ENCODE peak calls at places on chromosomes 4 and X, in five cellular contexts. One of them, this sample, is unnamed.

GRCh38 chr4:110134269-110134889 is 64.0 kb downstream of the ELOVL6 start:
- DNase-seq in HCT116: no peak
- DNase-seq in suprapubic skin: no peak
- DNase-seq in upper lobe of left lung: no peak
- DNase-seq in breast epithelium: no peak
- DNase-seq in this sample: no peak

GRCh38 chr4:37991623-37992410 is 31.6 kb downstream of the PTTG2 start:
- DNase-seq in HCT116: no peak
- DNase-seq in suprapubic skin: no peak
- DNase-seq in upper lobe of left lung: no peak
- DNase-seq in breast epithelium: no peak
- DNase-seq in this sample: no peak

GRCh38 chr4:73883306-73883705 is 14.1 kb downstream of the CXCL1 start:
- DNase-seq in HCT116: no peak
- DNase-seq in suprapubic skin: no peak
- DNase-seq in upper lobe of left lung: no peak
- DNase-seq in breast epithelium: no peak
- DNase-seq in this sample: no peak

GRCh38 chr4:41067369-41067768 is 147.0 kb downstream of the APBB2 start:
- DNase-seq in HCT116: no peak
- DNase-seq in suprapubic skin: no peak
- DNase-seq in upper lobe of left lung: no peak
- DNase-seq in breast epithelium: no peak
- DNase-seq in this sample: no peak

GRCh38 chr4:54231419-54232150 is 2.5 kb downstream of the PDGFRA start:
- DNase-seq in HCT116: no peak
- DNase-seq in suprapubic skin: peak
- DNase-seq in upper lobe of left lung: peak
- DNase-seq in breast epithelium: no peak
- DNase-seq in this sample: peak

GRCh38 chr4:53012738-53013137 is 150.6 kb downstream of the RASL11B start:
- DNase-seq in HCT116: no peak
- DNase-seq in suprapubic skin: no peak
- DNase-seq in upper lobe of left lung: no peak
- DNase-seq in breast epithelium: no peak
- DNase-seq in this sample: no peak

GRCh38 chr4:86935833-86936721 is 1.3 kb downstream of the AFF1 start:
- DNase-seq in HCT116: peak
- DNase-seq in suprapubic skin: peak
- DNase-seq in upper lobe of left lung: peak
- DNase-seq in breast epithelium: no peak
- DNase-seq in this sample: peak

GRCh38 chr4:115657991-115658390 is 544.6 kb upstream of the NDST4 start:
- DNase-seq in HCT116: no peak
- DNase-seq in suprapubic skin: no peak
- DNase-seq in upper lobe of left lung: no peak
- DNase-seq in breast epithelium: no peak
- DNase-seq in this sample: no peak

GRCh38 chr4:33088713-33089112 is 2368.5 kb downstream of the PCDH7 start:
- DNase-seq in HCT116: no peak
- DNase-seq in suprapubic skin: no peak
- DNase-seq in upper lobe of left lung: no peak
- DNase-seq in breast epithelium: no peak
- DNase-seq in this sample: no peak

GRCh38 chrX:54494970-54495813 is 842 bp downstream of the FGD1 start:
- DNase-seq in HCT116: no peak
- DNase-seq in suprapubic skin: no peak
- DNase-seq in upper lobe of left lung: peak
- DNase-seq in breast epithelium: no peak
- DNase-seq in this sample: no peak

GRCh38 chr4:47835489-47835888 is 2.4 kb downstream of the CORIN start:
- DNase-seq in HCT116: no peak
- DNase-seq in suprapubic skin: no peak
- DNase-seq in upper lobe of left lung: no peak
- DNase-seq in breast epithelium: no peak
- DNase-seq in this sample: no peak

GRCh38 chrX:38313190-38313589 is 14.1 kb downstream of the RPGR start:
- DNase-seq in HCT116: no peak
- DNase-seq in suprapubic skin: no peak
- DNase-seq in upper lobe of left lung: no peak
- DNase-seq in breast epithelium: no peak
- DNase-seq in this sample: no peak

GRCh38 chr4:44671636-44672035 is 6.6 kb upstream of the GUF1 start:
- DNase-seq in HCT116: no peak
- DNase-seq in suprapubic skin: no peak
- DNase-seq in upper lobe of left lung: no peak
- DNase-seq in breast epithelium: no peak
- DNase-seq in this sample: no peak

GRCh38 chr4:44663539-44664263 is 12.3 kb upstream of the YIPF7 start:
- DNase-seq in HCT116: no peak
- DNase-seq in suprapubic skin: no peak
- DNase-seq in upper lobe of left lung: peak
- DNase-seq in breast epithelium: no peak
- DNase-seq in this sample: no peak

GRCh38 chr4:44670466-44671199 is 7.6 kb upstream of the GUF1 start:
- DNase-seq in HCT116: no peak
- DNase-seq in suprapubic skin: no peak
- DNase-seq in upper lobe of left lung: no peak
- DNase-seq in breast epithelium: no peak
- DNase-seq in this sample: no peak

GRCh38 chr4:44662623-44663006 is 11.2 kb upstream of the YIPF7 start:
- DNase-seq in HCT116: no peak
- DNase-seq in suprapubic skin: no peak
- DNase-seq in upper lobe of left lung: no peak
- DNase-seq in breast epithelium: no peak
- DNase-seq in this sample: no peak

DNA sequence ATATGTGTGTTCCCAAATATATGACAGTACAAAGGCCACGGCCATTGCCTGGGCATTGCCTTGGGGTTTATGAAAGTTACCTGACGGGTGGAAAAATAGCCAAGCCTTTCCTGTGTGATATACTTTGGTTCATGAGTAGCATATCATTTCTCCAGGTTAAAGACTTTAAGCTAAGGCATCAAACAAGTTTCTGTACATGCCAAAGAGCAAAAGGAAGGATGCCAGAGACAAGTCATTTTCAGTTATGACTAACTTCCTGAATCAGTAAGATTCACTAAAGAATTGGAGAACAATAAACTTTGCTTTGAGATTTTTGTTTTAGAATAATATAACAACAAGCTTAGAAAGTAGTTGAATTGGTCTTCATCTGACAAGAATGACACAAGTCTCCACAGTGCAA is 9.7 kb upstream of the GUF1 start:
- DNase-seq in HCT116: no peak
- DNase-seq in suprapubic skin: no peak
- DNase-seq in upper lobe of left lung: no peak
- DNase-seq in breast epithelium: no peak
- DNase-seq in this sample: no peak
- H3K4me3 ChIP-seq in HCT116: no peak
- H3K4me3 ChIP-seq in suprapubic skin: no peak
- H3K4me3 ChIP-seq in upper lobe of left lung: no peak
- H3K4me3 ChIP-seq in breast epithelium: no peak
- H3K4me3 ChIP-seq in this sample: no peak

GRCh38 chr4:183182873-183183725 is 84.0 kb downstream of the WWC2 start:
- DNase-seq in HCT116: peak
- DNase-seq in suprapubic skin: no peak
- DNase-seq in upper lobe of left lung: no peak
- DNase-seq in breast epithelium: no peak
- DNase-seq in this sample: no peak
- TF ChIP-seq POLR2AphosphoS5 in HCT116: no peak
- TF ChIP-seq POLR2AphosphoS5 in suprapubic skin: no peak
- TF ChIP-seq POLR2AphosphoS5 in upper lobe of left lung: no peak
- TF ChIP-seq POLR2AphosphoS5 in breast epithelium: no peak
- TF ChIP-seq POLR2AphosphoS5 in this sample: no peak

GRCh38 chr4:185109736-185110135 is 33.3 kb upstream of the SLC25A4 start:
- DNase-seq in HCT116: no peak
- DNase-seq in suprapubic skin: no peak
- DNase-seq in upper lobe of left lung: no peak
- DNase-seq in breast epithelium: no peak
- DNase-seq in this sample: no peak

GRCh38 chr4:185110375-185110823 is 32.7 kb upstream of the SLC25A4 start:
- DNase-seq in HCT116: peak
- DNase-seq in suprapubic skin: no peak
- DNase-seq in upper lobe of left lung: no peak
- DNase-seq in breast epithelium: no peak
- DNase-seq in this sample: no peak

GRCh38 chr4:185106353-185106752 is 36.7 kb upstream of the SLC25A4 start:
- DNase-seq in HCT116: no peak
- DNase-seq in suprapubic skin: no peak
- DNase-seq in upper lobe of left lung: no peak
- DNase-seq in breast epithelium: no peak
- DNase-seq in this sample: no peak

GRCh38 chr4:185108669-185109068 is 34.4 kb upstream of the SLC25A4 start:
- DNase-seq in HCT116: no peak
- DNase-seq in suprapubic skin: no peak
- DNase-seq in upper lobe of left lung: no peak
- DNase-seq in breast epithelium: no peak
- DNase-seq in this sample: no peak

GRCh38 chr4:185108185-185108584 is 34.9 kb upstream of the SLC25A4 start:
- DNase-seq in HCT116: no peak
- DNase-seq in suprapubic skin: no peak
- DNase-seq in upper lobe of left lung: no peak
- DNase-seq in breast epithelium: no peak
- DNase-seq in this sample: no peak
- H3K27ac ChIP-seq in HCT116: no peak
- H3K27ac ChIP-seq in suprapubic skin: no peak
- H3K27ac ChIP-seq in upper lobe of left lung: peak
- H3K27ac ChIP-seq in breast epithelium: no peak
- H3K27ac ChIP-seq in this sample: no peak

GRCh38 chr4:84994280-84994679 is 27.8 kb upstream of the WDFY3 start:
- DNase-seq in HCT116: no peak
- DNase-seq in suprapubic skin: no peak
- DNase-seq in upper lobe of left lung: no peak
- DNase-seq in breast epithelium: no peak
- DNase-seq in this sample: no peak
- H3K4me3 ChIP-seq in HCT116: no peak
- H3K4me3 ChIP-seq in suprapubic skin: no peak
- H3K4me3 ChIP-seq in upper lobe of left lung: no peak
- H3K4me3 ChIP-seq in breast epithelium: no peak
- H3K4me3 ChIP-seq in this sample: no peak

GRCh38 chr4:82421796-82422560 is 8.3 kb downstream of the HNRNPDL start:
- DNase-seq in HCT116: no peak
- DNase-seq in suprapubic skin: no peak
- DNase-seq in upper lobe of left lung: no peak
- DNase-seq in breast epithelium: no peak
- DNase-seq in this sample: no peak
- TF ChIP-seq POLR2AphosphoS5 in HCT116: peak
- TF ChIP-seq POLR2AphosphoS5 in suprapubic skin: no peak
- TF ChIP-seq POLR2AphosphoS5 in upper lobe of left lung: no peak
- TF ChIP-seq POLR2AphosphoS5 in breast epithelium: no peak
- TF ChIP-seq POLR2AphosphoS5 in this sample: peak

DNA sequence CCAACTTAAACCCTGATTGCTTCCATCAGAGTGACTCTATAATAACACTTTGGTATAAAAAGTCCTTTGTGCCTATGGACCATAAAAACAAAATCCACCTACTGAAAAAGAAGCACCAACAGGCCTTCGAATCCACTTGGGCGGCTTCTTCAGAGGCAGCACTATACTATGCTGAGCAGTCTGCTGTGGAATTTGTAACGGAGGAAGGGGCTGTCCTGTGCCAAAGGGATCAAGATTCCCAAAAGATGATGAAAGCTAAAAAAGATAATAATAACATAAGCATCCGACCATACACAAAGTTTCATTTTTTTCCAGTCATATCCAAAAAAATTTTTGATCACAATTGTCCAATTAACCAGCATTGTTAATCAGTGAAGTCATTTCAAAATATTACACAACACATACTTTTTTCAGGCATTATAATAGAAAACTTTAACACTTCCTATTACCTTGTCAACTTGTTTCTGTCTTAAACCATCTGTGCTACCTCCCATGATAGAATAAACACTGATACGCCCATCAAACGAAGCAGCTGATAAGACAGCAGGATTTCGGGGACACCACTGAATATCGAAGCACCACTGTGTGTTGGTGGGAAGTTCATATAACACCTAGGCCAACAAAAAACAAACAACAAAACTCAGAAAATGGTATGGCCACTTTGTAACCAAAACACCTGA is 24.1 kb downstream of the SEC31A start:
- DNase-seq in HCT116: no peak
- DNase-seq in suprapubic skin: no peak
- DNase-seq in upper lobe of left lung: no peak
- DNase-seq in breast epithelium: no peak
- DNase-seq in this sample: no peak
- H3K27ac ChIP-seq in HCT116: no peak
- H3K27ac ChIP-seq in suprapubic skin: no peak
- H3K27ac ChIP-seq in upper lobe of left lung: no peak
- H3K27ac ChIP-seq in breast epithelium: no peak
- H3K27ac ChIP-seq in this sample: no peak

GRCh38 chrX:135432881-135433521 is 11.3 kb downstream of the SMIM10L2A start:
- DNase-seq in HCT116: no peak
- DNase-seq in suprapubic skin: no peak
- DNase-seq in upper lobe of left lung: peak
- DNase-seq in breast epithelium: no peak
- DNase-seq in this sample: no peak
- H3K4me3 ChIP-seq in HCT116: no peak
- H3K4me3 ChIP-seq in suprapubic skin: no peak
- H3K4me3 ChIP-seq in upper lobe of left lung: no peak
- H3K4me3 ChIP-seq in breast epithelium: no peak
- H3K4me3 ChIP-seq in this sample: no peak

GRCh38 chr4:140372607-140373327 is 679 bp upstream of the SCOC start:
- DNase-seq in HCT116: peak
- DNase-seq in suprapubic skin: no peak
- DNase-seq in upper lobe of left lung: no peak
- DNase-seq in breast epithelium: no peak
- DNase-seq in this sample: no peak
- TF ChIP-seq POLR2AphosphoS5 in HCT116: no peak
- TF ChIP-seq POLR2AphosphoS5 in suprapubic skin: no peak
- TF ChIP-seq POLR2AphosphoS5 in upper lobe of left lung: no peak
- TF ChIP-seq POLR2AphosphoS5 in breast epithelium: no peak
- TF ChIP-seq POLR2AphosphoS5 in this sample: no peak

GRCh38 chr4:1328267-1329155 is 18.5 kb upstream of the UVSSA start:
- DNase-seq in HCT116: no peak
- DNase-seq in suprapubic skin: peak
- DNase-seq in upper lobe of left lung: peak
- DNase-seq in breast epithelium: no peak
- DNase-seq in this sample: no peak
- H3K27ac ChIP-seq in HCT116: no peak
- H3K27ac ChIP-seq in suprapubic skin: no peak
- H3K27ac ChIP-seq in upper lobe of left lung: peak
- H3K27ac ChIP-seq in breast epithelium: no peak
- H3K27ac ChIP-seq in this sample: no peak

DNA sequence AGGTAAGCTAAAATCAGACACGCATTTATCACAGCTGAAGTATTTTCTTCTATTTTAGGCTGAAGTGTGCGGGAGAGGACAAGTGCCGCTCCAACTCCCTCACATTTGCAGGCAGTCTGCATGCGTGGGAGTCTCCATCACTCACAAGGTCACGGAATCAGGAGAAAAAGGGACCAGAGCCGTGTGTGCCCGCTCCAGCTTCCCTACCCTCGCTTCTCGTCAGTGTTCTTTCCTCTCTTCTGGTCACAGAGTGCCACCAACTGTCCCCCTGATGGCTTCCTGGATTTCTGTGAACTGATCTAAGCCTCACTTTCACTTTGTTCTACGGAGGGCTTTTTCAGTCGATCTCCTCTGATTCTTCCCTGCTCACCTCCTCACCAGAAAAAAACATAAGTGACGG is 407.3 kb upstream of the AADAT start:
- DNase-seq in HCT116: no peak
- DNase-seq in suprapubic skin: no peak
- DNase-seq in upper lobe of left lung: no peak
- DNase-seq in breast epithelium: no peak
- DNase-seq in this sample: no peak
- H3K4me3 ChIP-seq in HCT116: no peak
- H3K4me3 ChIP-seq in suprapubic skin: no peak
- H3K4me3 ChIP-seq in upper lobe of left lung: no peak
- H3K4me3 ChIP-seq in breast epithelium: no peak
- H3K4me3 ChIP-seq in this sample: peak

This sample was measured in sigmoid colon.